ENCODE peak calls at places on chromosomes 1 and 21, in five cellular contexts. One of them, this sample, is unnamed.
A peak's percentile ranks its signal among the peaks of the same experiment; 100 is the strongest.

GRCh38 chr1:183887826-183888819 is 83.2 kb downstream of the RGL1 start:
- DNase-seq in retinal pigment epithelial cell: no peak
- DNase-seq in psoas muscle: no peak
- DNase-seq in ovary: no peak
- DNase-seq in GM13976: no peak
- DNase-seq in this sample: no peak

GRCh38 chr1:212967767-212968166 is 17.4 kb downstream of the VASH2 start:
- DNase-seq in GM13976: no peak
- DNase-seq in psoas muscle: no peak
- DNase-seq in ovary: no peak
- DNase-seq in retinal pigment epithelial cell: no peak
- DNase-seq in this sample: no peak

GRCh38 chr21:18249542-18250152 is 5.0 kb downstream of the CHODL start:
- DNase-seq in GM13976: no peak
- DNase-seq in psoas muscle: no peak
- DNase-seq in retinal pigment epithelial cell: no peak
- DNase-seq in ovary: no peak
- DNase-seq in this sample: no peak

GRCh38 chr21:42414928-42415769 is 11.4 kb downstream of the UBASH3A start:
- DNase-seq in psoas muscle: no peak
- DNase-seq in retinal pigment epithelial cell: no peak
- DNase-seq in GM13976: peak; percentile 92
- DNase-seq in ovary: peak; percentile 39
- DNase-seq in this sample: no peak

GRCh38 chr1:151828931-151829330 is 2.7 kb downstream of the RORC start:
- DNase-seq in GM13976: no peak
- DNase-seq in retinal pigment epithelial cell: no peak
- DNase-seq in psoas muscle: peak; percentile 80
- DNase-seq in ovary: peak; percentile 53
- DNase-seq in this sample: no peak

GRCh38 chr21:42058631-42059111 is 12.4 kb upstream of the UMODL1 start:
- DNase-seq in ovary: no peak
- DNase-seq in retinal pigment epithelial cell: no peak
- DNase-seq in GM13976: no peak
- DNase-seq in psoas muscle: no peak
- DNase-seq in this sample: no peak

GRCh38 chr1:226406401-226406881 is 1.5 kb downstream of the PARP1 start:
- DNase-seq in retinal pigment epithelial cell: no peak
- DNase-seq in GM13976: no peak
- DNase-seq in psoas muscle: no peak
- DNase-seq in ovary: no peak
- DNase-seq in this sample: no peak

GRCh38 chr1:55572878-55573734 is 357.9 kb upstream of the USP24 start:
- DNase-seq in retinal pigment epithelial cell: peak; percentile 70
- DNase-seq in psoas muscle: peak; percentile 84
- DNase-seq in GM13976: no peak
- DNase-seq in ovary: no peak
- DNase-seq in this sample: no peak

GRCh38 chr1:107952989-107953388 is 12.0 kb downstream of the VAV3 start:
- DNase-seq in ovary: no peak
- DNase-seq in psoas muscle: no peak
- DNase-seq in retinal pigment epithelial cell: no peak
- DNase-seq in GM13976: no peak
- DNase-seq in this sample: no peak

GRCh38 chr1:27538793-27539192 is 48.8 kb upstream of the WASF2 start:
- DNase-seq in psoas muscle: no peak
- DNase-seq in ovary: no peak
- DNase-seq in GM13976: no peak
- DNase-seq in retinal pigment epithelial cell: no peak
- DNase-seq in this sample: no peak

DNA sequence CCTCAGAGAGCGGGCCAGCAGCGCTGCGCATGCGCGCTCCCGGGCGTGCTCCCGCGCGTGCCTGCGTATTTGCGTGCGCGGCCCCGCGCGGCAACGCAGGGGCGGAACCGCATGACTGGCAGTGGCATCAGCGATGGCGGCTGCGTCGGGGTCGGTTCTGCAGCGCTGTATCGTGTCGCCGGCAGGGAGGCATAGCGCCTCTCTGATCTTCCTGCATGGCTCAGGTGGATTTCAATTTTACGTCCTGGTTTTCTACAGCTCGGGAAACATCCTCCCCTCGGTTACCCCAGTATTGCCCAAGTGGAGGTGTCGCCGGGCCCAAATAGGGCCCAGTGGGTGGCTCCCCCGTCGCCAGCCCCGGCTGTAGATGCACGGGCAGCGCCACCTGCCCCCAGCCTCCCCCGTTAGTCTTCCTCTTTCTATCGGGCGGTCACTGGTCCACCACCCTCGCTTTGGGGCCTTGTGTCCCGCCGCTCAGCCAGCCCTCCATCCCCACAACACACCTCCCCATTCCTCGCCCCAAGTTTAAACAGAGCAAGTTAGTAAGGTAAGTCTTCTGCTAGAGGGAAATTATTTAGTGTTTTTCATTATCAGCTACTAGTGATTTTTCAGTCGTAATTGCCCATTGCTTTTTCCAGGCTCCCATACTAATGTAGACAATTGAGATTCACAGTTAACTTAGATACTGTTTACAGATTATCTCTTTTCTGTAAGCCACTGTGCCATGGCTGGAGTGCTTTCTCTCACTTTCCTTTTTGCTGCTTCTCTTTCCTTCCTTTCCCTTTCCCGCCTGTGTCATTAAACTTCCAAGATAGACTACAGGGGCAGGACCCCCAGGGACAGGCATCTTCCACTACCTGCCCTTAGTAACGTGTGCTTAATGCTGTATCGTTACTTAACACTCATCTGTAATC is at the start of gene LYPLAL1:
- DNase-seq in GM13976: peak; percentile 90
- DNase-seq in ovary: peak; percentile 91
- DNase-seq in psoas muscle: peak; percentile 95
- DNase-seq in retinal pigment epithelial cell: no peak
- DNase-seq in this sample: peak; percentile 72
- TF ChIP-seq CTCF in GM13976: peak; percentile 24
- TF ChIP-seq CTCF in ovary: no peak
- TF ChIP-seq CTCF in psoas muscle: no peak
- TF ChIP-seq CTCF in retinal pigment epithelial cell: no peak
- TF ChIP-seq CTCF in this sample: no peak

DNA sequence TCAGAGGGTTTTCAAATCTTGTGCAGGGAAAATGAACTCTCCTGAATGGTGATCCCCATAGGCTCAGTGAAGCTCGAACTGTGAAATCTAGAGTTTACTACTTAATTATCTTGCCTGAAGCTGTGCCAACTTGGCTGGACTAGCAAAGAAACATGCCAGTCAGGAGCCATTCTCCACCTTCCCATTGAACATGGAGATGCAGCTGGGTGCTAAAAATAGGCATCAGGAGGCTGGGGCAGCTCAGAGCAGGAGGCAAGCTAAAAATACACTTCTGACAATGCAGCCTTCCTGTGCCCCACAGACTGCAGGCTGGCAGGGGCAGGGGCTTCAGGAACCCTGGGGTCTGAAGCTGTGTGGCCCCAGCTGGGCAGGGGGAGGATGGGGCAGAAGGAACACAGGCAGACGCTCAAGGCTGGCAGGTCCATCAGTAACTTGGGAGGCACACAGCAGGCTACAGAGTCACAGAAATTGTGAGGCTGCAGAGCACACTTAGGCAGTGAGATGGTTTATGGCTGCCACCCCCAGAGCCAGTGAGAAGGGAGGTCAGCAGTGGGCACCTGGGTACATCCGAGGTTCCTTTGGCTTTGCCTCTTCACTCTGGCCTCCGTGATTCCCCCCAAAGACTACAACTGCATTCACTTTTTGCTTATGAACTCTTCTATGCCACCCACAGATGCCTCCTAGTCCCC is 155.4 kb upstream of the KCND3 start:
- DNase-seq in retinal pigment epithelial cell: no peak
- DNase-seq in GM13976: no peak
- DNase-seq in psoas muscle: no peak
- DNase-seq in ovary: no peak
- DNase-seq in this sample: no peak
- TF ChIP-seq CTCF in retinal pigment epithelial cell: no peak
- TF ChIP-seq CTCF in GM13976: no peak
- TF ChIP-seq CTCF in psoas muscle: no peak
- TF ChIP-seq CTCF in ovary: no peak
- TF ChIP-seq CTCF in this sample: no peak

DNA sequence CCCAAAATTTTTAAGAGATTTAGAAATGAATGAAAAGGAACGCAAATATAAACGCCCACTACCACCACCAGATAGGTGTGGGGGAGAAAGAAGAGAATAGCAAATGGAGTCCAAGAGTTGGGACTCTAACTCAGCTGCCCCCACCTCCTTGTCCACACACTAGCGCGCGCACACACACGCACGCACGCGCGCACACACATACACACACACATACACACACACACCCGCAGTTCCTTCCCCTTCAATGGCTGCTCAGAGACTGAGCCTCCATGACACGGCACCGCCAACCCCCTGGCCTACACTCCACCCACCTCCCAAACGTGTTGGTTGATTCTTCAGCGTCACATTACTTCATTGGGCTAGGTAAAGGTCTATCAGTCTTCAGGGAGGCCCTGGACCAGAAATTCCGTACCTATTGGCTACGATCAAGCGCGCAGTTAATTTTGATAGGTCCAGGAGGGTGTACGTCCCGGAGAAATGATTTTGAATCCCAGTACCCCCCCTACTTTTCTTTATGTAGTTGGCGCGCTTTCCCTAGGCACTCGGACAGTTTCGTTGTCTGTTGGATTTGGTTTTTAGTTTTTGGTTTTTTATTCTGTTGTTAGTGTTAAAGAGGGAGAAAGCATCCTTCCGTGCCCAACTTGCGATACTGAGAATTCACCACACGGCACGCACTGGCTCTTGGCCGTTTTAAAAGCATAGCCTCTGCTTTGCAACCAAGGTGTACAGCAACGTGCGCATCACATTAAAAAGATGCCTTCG is at the start of gene ANP32E:
- DNase-seq in psoas muscle: peak; percentile 97
- DNase-seq in retinal pigment epithelial cell: peak; percentile 99
- DNase-seq in ovary: peak; percentile 95
- DNase-seq in GM13976: peak; percentile 97
- DNase-seq in this sample: peak; percentile 98
- TF ChIP-seq CTCF in psoas muscle: peak; percentile 28
- TF ChIP-seq CTCF in retinal pigment epithelial cell: no peak
- TF ChIP-seq CTCF in ovary: no peak
- TF ChIP-seq CTCF in GM13976: no peak
- TF ChIP-seq CTCF in this sample: no peak

GRCh38 chr1:181205901-181206300 is 117.4 kb downstream of the IER5 start:
- DNase-seq in psoas muscle: no peak
- DNase-seq in retinal pigment epithelial cell: no peak
- DNase-seq in GM13976: no peak
- DNase-seq in ovary: no peak
- DNase-seq in this sample: no peak
- TF ChIP-seq CTCF in psoas muscle: no peak
- TF ChIP-seq CTCF in retinal pigment epithelial cell: no peak
- TF ChIP-seq CTCF in GM13976: no peak
- TF ChIP-seq CTCF in ovary: no peak
- TF ChIP-seq CTCF in this sample: no peak

GRCh38 chr1:74733616-74734484 is 898 bp downstream of the TYW3 start:
- DNase-seq in GM13976: peak; percentile 60
- DNase-seq in psoas muscle: no peak
- DNase-seq in retinal pigment epithelial cell: peak; percentile 51
- DNase-seq in ovary: no peak
- DNase-seq in this sample: no peak

GRCh38 chr1:74731399-74732052 is 1.3 kb downstream of the CRYZ start:
- DNase-seq in retinal pigment epithelial cell: no peak
- DNase-seq in psoas muscle: no peak
- DNase-seq in GM13976: peak; percentile 24
- DNase-seq in ovary: no peak
- DNase-seq in this sample: no peak

GRCh38 chr1:74737360-74737759 is 4.4 kb downstream of the TYW3 start:
- DNase-seq in psoas muscle: no peak
- DNase-seq in retinal pigment epithelial cell: no peak
- DNase-seq in ovary: no peak
- DNase-seq in GM13976: no peak
- DNase-seq in this sample: no peak

GRCh38 chr1:74729741-74730478 is 2.9 kb downstream of the CRYZ start:
- DNase-seq in GM13976: no peak
- DNase-seq in ovary: no peak
- DNase-seq in retinal pigment epithelial cell: no peak
- DNase-seq in psoas muscle: no peak
- DNase-seq in this sample: no peak

DNA sequence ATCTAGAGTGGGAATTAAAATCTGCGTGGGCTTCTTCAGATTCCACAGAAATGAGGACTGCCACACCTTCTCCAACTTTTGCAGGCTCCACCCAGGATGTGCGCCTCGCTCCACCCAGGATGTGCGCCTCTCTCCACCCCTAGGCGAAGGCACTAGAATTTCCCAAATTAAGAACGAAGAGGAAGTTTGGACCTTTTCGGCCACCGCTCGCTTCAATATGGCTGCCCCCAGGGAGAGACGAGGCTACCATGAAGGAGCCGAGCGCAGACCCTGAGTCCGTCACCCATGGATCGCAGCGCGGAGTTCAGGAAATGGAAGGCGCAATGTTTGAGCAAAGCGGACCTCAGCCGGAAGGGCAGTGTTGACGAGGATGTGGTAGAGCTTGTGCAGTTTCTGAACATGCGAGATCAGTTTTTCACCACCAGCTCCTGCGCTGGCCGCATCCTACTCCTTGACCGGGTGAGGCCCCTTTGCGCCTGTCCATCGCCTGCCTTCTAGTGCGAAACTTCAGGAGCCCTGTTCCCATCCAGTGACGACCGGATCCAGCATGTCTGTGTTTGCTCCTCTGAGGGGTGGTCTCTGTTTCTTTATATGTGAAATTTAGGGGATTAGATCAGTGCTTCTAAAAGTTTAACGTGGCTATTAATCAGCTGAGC is at the start of the genes CRYZ and TYW3:
- DNase-seq in GM13976: peak; percentile 75
- DNase-seq in ovary: peak; percentile 87
- DNase-seq in psoas muscle: peak; percentile 94
- DNase-seq in retinal pigment epithelial cell: peak; percentile 66
- DNase-seq in this sample: peak; percentile 76
- TF ChIP-seq CTCF in GM13976: no peak
- TF ChIP-seq CTCF in ovary: no peak
- TF ChIP-seq CTCF in psoas muscle: no peak
- TF ChIP-seq CTCF in retinal pigment epithelial cell: no peak
- TF ChIP-seq CTCF in this sample: no peak